ENCODE peak calls at places on chromosome X, in four cellular contexts. E is fibroblast of villous mesenchyme, H is foreskin fibroblast, P is heart left ventricle. U is an unnamed sample.

GRCh38 chrX:123962006-123962485 is 540 bp downstream of the STAG2 start:
- DNase-seq in H (no peak), E (peak), P (no peak), U (no peak)

GRCh38 chrX:136528645-136529315 is 3.2 kb upstream of the VGLL1 start:
- DNase-seq in H (no peak), E (no peak), P (no peak), U (no peak)

GRCh38 chrX:80578518-80579105 is 158.4 kb downstream of the TENT5D start:
- DNase-seq in P (no peak), H (peak), E (peak), U (no peak)

GRCh38 chrX:9352683-9353430 is 112.0 kb upstream of the TBL1X start:
- DNase-seq in E (peak), P (no peak), H (peak), U (peak)

GRCh38 chrX:82458207-82458754 is 1049.8 kb upstream of the POU3F4 start:
- DNase-seq in P (no peak), H (no peak), E (no peak), U (no peak)

GRCh38 chrX:54085666-54086065 is 41.4 kb upstream of the PHF8 start:
- DNase-seq in H (no peak), P (no peak), E (no peak), U (no peak)

GRCh38 chrX:1170243-1170642 is 42.2 kb downstream of the CRLF2 start:
- DNase-seq in E (no peak), P (no peak), H (no peak), U (no peak)

GRCh38 chrX:34483980-34484379 is 173.1 kb downstream of the TMEM47 start:
- DNase-seq in P (no peak), H (no peak), E (no peak), U (no peak)

GRCh38 chrX:95764972-95765451 is 919.6 kb upstream of the DIAPH2 start:
- DNase-seq in P (no peak), H (peak), E (peak), U (peak)

GRCh38 chrX:24229400-24229879 is 79.9 kb downstream of the ZFX start:
- DNase-seq in E (no peak), P (no peak), H (no peak), U (no peak)

GRCh38 chrX:130975947-130976346 is 72.9 kb upstream of the ENOX2 start:
- DNase-seq in P (no peak), E (peak), H (peak), U (peak)

GRCh38 chrX:149837167-149837566 is 43.8 kb upstream of the MAGEA8 start:
- DNase-seq in P (no peak), E (no peak), H (no peak), U (no peak)

GRCh38 chrX:17591741-17592110 is 145.6 kb upstream of the SCML1 start:
- DNase-seq in E (peak), H (peak), P (no peak), U (peak)

GRCh38 chrX:47283015-47283771 is 50.4 kb downstream of the USP11 start:
- DNase-seq in H (peak), P (no peak), E (peak), U (peak)

GRCh38 chrX:33175201-33175600 is 36.1 kb downstream of the DMD start:
- DNase-seq in E (no peak), P (no peak), H (no peak), U (no peak)

GRCh38 chrX:72304877-72305276 is 837 bp downstream of the CITED1 start:
- DNase-seq in E (no peak), H (no peak), P (no peak), U (no peak)

GRCh38 chrX:23656684-23657083 is 10.6 kb upstream of the PRDX4 start:
- DNase-seq in H (peak), P (no peak), E (peak), U (no peak)

GRCh38 chrX:1657367-1658082 is 42.7 kb downstream of the ASMT start:
- DNase-seq in H (peak), E (peak), P (no peak), U (no peak)

GRCh38 chrX:24392709-24393108 is 32.3 kb downstream of the SUPT20HL1 start:
- DNase-seq in H (peak), E (no peak), P (no peak), U (no peak)

GRCh38 chrX:150692837-150693781 is at the start of gene MTMR1:
- DNase-seq in P (peak), H (peak), E (no peak), U (no peak)

GRCh38 chrX:93428497-93428896 is 244.9 kb downstream of the NAP1L3 start:
- DNase-seq in P (no peak), E (no peak), H (no peak), U (no peak)

GRCh38 chrX:150690126-150690525 is 3.1 kb upstream of the MTMR1 start:
- DNase-seq in E (peak), P (no peak), H (peak), U (peak)

GRCh38 chrX:1012678-1013300 is 199.7 kb downstream of the CRLF2 start:
- DNase-seq in H (no peak), P (no peak), E (no peak), U (no peak)

GRCh38 chrX:7242613-7243012 is 94.7 kb upstream of the PUDP start:
- DNase-seq in H (no peak), E (no peak), P (no peak), U (no peak)

GRCh38 chrX:7240929-7241328 is 93.0 kb upstream of the PUDP start:
- DNase-seq in H (no peak), P (no peak), E (no peak), U (no peak)

DNA sequence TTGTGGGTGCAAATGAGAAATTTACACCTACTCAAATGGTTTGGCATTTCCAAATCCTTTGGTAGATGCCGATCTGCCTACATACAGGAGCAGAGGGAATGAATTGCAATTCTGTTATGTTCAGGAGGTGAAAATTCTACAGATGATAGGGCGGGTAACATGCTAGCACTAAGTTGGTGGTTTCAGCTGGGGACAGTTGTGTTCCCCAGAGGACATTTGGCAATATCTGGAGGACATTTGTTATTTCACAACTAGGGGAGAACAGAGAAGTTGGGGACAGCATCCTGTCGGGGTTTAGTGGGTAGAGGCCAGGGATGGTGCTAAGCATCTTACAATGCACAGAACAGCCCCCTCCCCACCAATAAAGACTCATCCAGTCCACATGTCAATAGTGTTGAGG is 96.4 kb upstream of the PUDP start:
- DNase-seq in P (no peak), E (no peak), H (no peak), U (no peak)
- H3K4me3 ChIP-seq in P (no peak), E (no peak), H (no peak), U (no peak)

GRCh38 chrX:153941331-153942252 is 2.9 kb downstream of the RENBP start:
- DNase-seq in H (no peak), P (no peak), E (no peak), U (no peak)

GRCh38 chrX:153944140-153944799 is at the start of gene RENBP:
- DNase-seq in P (peak), E (no peak), H (no peak), U (no peak)

GRCh38 chrX:153945956-153946909 is 1.8 kb upstream of the RENBP start:
- DNase-seq in P (no peak), H (no peak), E (no peak), U (no peak)

GRCh38 chrX:153946910-153947769 is 2.7 kb upstream of the RENBP start:
- DNase-seq in E (peak), H (peak), P (peak), U (peak)

GRCh38 chrX:153944800-153945150 is 332 bp upstream of the RENBP start:
- DNase-seq in H (no peak), P (no peak), E (no peak), U (no peak)
- H3K4me3 ChIP-seq in H (no peak), P (peak), E (no peak), U (no peak)

DNA sequence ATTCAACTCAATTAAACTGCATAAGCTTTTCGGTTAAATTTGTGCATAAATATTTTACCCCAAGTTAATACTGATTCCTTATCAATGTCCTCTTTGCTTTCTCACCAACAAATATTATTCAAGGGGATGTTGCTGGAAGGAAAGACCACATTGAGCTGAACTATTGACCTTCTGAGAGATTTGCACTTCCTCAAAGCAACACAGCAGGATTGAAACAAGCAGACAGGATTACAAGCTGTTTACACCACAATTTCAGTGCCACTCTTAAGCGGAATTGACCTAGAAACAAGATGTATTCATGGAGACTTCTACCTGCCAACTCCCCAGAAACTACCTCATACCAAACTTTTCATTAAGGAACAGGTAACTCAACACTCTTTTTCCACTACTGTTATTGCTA is 96.5 kb upstream of the DUSP21 start:
- DNase-seq in H (no peak), P (no peak), E (no peak), U (no peak)
- H3K4me3 ChIP-seq in H (no peak), P (no peak), E (no peak), U (no peak)

GRCh38 chrX:32139463-32139862 is 1067.6 kb upstream of the FTHL17 start:
- DNase-seq in E (no peak), H (no peak), P (no peak), U (no peak)

DNA sequence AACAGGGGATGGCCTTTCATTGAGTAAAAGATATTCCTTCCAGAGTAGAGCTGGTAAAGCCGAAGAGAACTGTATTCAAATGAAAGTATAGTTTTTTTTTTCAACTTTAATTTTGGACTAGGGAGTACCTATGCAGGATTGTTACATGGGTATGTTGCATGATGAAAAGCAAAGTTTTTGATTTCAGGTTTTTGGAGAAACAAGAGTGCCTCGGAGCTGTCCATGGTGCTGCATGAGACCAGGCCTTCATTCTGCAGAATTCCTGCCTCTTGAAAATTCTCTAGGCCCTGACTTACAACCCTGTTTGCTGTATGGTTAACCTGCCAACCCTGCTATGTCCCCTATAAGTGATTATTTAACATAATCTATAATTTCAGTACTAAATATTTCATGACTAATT is 1065.7 kb upstream of the FTHL17 start:
- DNase-seq in P (no peak), E (peak), H (no peak), U (peak)
- H3K4me3 ChIP-seq in P (no peak), E (no peak), H (no peak), U (no peak)

DNA sequence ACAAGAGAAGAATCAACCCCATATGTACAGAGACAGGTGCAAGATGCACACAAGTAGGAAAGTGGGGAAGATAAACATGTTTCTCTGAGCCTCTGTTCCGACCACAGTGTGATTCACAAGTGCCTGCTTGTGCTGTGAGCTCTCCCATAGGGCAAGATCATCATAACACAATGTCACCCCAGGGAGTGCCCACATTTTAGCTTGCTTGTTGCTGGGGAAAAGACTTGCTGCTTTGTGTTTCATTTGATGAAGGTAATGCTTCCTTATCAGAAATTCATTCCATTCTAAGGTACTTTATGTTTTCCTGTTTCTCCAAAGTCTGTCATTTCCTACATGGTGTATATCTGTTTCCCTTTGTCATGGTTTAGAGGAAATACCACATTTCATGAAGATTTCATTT is 304.5 kb upstream of the DIPK2B start:
- DNase-seq in P (no peak), H (peak), E (no peak), U (peak)
- H3K4me3 ChIP-seq in P (no peak), H (no peak), E (no peak), U (no peak)

GRCh38 chrX:134548844-134549205 is 88.9 kb downstream of the HPRT1 start:
- DNase-seq in E (no peak), P (no peak), H (no peak), U (no peak)

GRCh38 chrX:134548257-134548732 is 88.3 kb downstream of the HPRT1 start:
- DNase-seq in H (no peak), E (no peak), P (no peak), U (no peak)

GRCh38 chrX:134554291-134554690 is 94.3 kb downstream of the HPRT1 start:
- DNase-seq in P (no peak), E (no peak), H (no peak), U (no peak)

GRCh38 chrX:134547047-134547679 is 87.2 kb downstream of the HPRT1 start:
- DNase-seq in H (peak), E (peak), P (no peak), U (no peak)

DNA sequence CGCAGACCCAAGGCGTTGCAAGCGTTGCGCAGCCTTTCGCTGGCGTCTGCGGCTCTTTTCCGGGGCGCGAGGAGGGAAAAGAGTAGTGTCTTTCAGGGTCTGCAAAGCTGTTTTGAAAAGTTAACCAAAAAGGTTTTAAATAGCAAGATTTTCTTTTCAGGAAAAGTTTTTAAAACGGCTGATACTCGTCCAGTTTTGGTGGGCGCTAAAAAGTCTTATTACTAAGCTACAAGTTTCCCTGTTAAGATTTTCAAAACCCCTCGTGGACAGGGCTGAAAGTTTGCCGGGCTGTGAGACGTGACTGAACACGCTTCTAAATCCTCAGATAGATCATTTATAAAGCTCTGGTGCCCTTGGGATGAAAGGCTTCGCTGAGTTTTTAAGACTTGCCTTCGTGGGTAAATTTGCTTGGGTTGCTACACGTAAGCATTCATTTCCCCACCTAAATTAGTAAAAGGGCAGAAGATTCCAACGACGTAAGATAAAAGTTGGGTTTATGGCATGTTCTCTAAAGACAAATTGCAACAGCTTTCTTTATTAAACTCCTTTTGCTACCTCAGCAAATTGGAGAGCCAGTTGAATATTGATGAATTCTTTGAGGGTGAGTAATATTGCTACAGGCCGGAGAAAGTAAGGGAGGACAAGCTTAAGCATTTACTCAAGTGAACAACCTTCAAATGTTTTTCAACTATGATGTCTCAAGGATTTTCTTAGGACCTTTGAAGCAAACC is 91.6 kb downstream of the HPRT1 start:
- DNase-seq in H (peak), E (peak), P (no peak), U (no peak)
- H3K4me3 ChIP-seq in H (peak), E (peak), P (peak), U (peak)

GRCh38 chrX:77658886-77659285 is 127.1 kb downstream of the ATRX start:
- DNase-seq in P (no peak), H (no peak), E (no peak), U (no peak)
- H3K4me3 ChIP-seq in P (no peak), H (no peak), E (no peak), U (no peak)

GRCh38 chrX:106611323-106611681 is 476 bp upstream of the RADX start:
- DNase-seq in E (peak), P (no peak), H (no peak), U (no peak)
- H3K4me3 ChIP-seq in E (peak), P (peak), H (peak), U (peak)

U was measured in brain microvascular endothelial cell.